ENCODE peak calls at places on chromosomes 11 and 22, in eight cellular contexts. G is esophagus muscularis mucosa, Y is spleen, H is transverse colon, S is H1, U is endothelial cell of umbilical vein, L is HCT116, R is sigmoid colon. T is an unnamed sample.
A peak's percentile ranks its signal among the peaks of the same experiment; 100 is the strongest.

GRCh38 chr22:47134222-47134621 is 371.8 kb downstream of the TBC1D22A start:
- DNase-seq in G (no peak), Y (no peak), H (no peak), S (no peak), U (no peak), L (no peak), R (no peak), T (no peak)

GRCh38 chr11:66975403-66976047 is 421 bp downstream of the C11orf86 start:
- DNase-seq in G (no peak), Y (no peak), H (no peak), S (peak; percentile 55), U (no peak), L (no peak), R (no peak), T (no peak)

GRCh38 chr11:34182425-34182824 is 77.0 kb downstream of the NAT10 start:
- DNase-seq in G (no peak), Y (no peak), H (no peak), S (no peak), U (no peak), L (no peak), R (no peak), T (no peak)

GRCh38 chr22:42976534-42976933 is 38.4 kb downstream of the PACSIN2 start:
- DNase-seq in G (no peak), Y (no peak), H (no peak), S (no peak), U (no peak), L (no peak), R (no peak), T (no peak)

GRCh38 chr11:112724194-112724790 is 236.9 kb upstream of the NCAM1 start:
- DNase-seq in G (peak; percentile 81), Y (no peak), H (no peak), S (no peak), U (no peak), L (no peak), R (no peak), T (peak; percentile 21)

GRCh38 chr11:42972741-42973140 is 339.1 kb upstream of the API5 start:
- DNase-seq in G (no peak), Y (no peak), H (no peak), S (no peak), U (no peak), L (no peak), R (no peak), T (no peak)

GRCh38 chr11:132171031-132171430 is 800.6 kb downstream of the NTM start:
- DNase-seq in G (no peak), Y (no peak), H (no peak), S (no peak), U (no peak), L (no peak), R (no peak), T (no peak)

GRCh38 chr11:10973416-10973815 is 115.6 kb upstream of the ZBED5 start:
- DNase-seq in G (no peak), Y (no peak), H (no peak), S (no peak), U (no peak), L (no peak), R (no peak), T (no peak)

GRCh38 chr22:37221424-37222336 is 9.4 kb upstream of the SSTR3 start:
- DNase-seq in G (no peak), Y (peak; percentile 79), H (no peak), S (no peak), U (no peak), L (no peak), R (no peak), T (no peak)

GRCh38 chr22:37218771-37219411 is 6.6 kb upstream of the SSTR3 start:
- DNase-seq in G (no peak), Y (peak; percentile 78), H (peak; percentile 52), S (no peak), U (no peak), L (no peak), R (no peak), T (no peak)

GRCh38 chr22:37219534-37219933 is 7.3 kb upstream of the SSTR3 start:
- DNase-seq in G (no peak), Y (no peak), H (no peak), S (no peak), U (no peak), L (no peak), R (no peak), T (no peak)

GRCh38 chr22:37222440-37222971 is 10.2 kb upstream of the SSTR3 start:
- DNase-seq in G (no peak), Y (peak; percentile 91), H (peak; percentile 28), S (no peak), U (no peak), L (no peak), R (no peak), T (no peak)

GRCh38 chr22:37220543-37220968 is 8.3 kb upstream of the SSTR3 start:
- DNase-seq in G (no peak), Y (no peak), H (no peak), S (no peak), U (no peak), L (no peak), R (no peak), T (no peak)
- TF ChIP-seq POLR2A in G (no peak), Y (no peak), H (no peak), S (no peak), U (no peak), L (no peak), R (no peak), T (no peak)

GRCh38 chr22:49331223-49331815 is 496.4 kb downstream of the BRD1 start:
- DNase-seq in G (no peak), Y (peak; percentile 43), H (peak; percentile 0), S (peak; percentile 22), U (no peak), L (no peak), R (no peak), T (no peak)

GRCh38 chr22:49333206-49333605 is 494.5 kb downstream of the BRD1 start:
- DNase-seq in G (peak; percentile 60), Y (no peak), H (no peak), S (peak; percentile 33), U (no peak), L (no peak), R (peak; percentile 41), T (no peak)

GRCh38 chr22:49332691-49333090 is 495.0 kb downstream of the BRD1 start:
- DNase-seq in G (peak; percentile 66), Y (no peak), H (no peak), S (peak; percentile 23), U (no peak), L (no peak), R (no peak), T (no peak)

GRCh38 chr22:49330421-49331222 is 497.1 kb downstream of the BRD1 start:
- DNase-seq in G (peak; percentile 87), Y (peak; percentile 54), H (peak; percentile 0), S (peak; percentile 26), U (no peak), L (no peak), R (peak; percentile 52), T (no peak)

DNA sequence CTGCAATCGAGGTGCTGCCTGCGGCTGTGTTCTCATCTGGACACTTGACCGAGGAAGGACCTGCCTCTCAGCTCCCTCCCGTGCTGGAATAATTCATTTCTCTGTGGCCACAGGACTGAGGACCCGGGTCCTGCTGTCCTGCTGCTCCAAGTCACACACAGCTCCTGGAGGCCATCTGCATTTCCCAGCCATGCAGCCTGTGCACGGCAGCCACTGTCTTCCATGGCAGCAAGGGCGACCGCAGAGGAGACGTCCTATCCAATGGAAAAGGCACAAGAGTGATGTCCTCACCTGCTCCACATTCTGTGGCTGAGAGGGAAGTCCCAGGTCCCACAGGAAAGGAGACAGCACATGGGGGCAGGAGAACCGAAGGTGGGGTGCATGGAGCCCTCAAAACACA is 495.8 kb downstream of the BRD1 start:
- DNase-seq in G (no peak), Y (peak; percentile 50), H (peak; percentile 3), S (peak; percentile 17), U (no peak), L (no peak), R (no peak), T (no peak)
- TF ChIP-seq POLR2AphosphoS5 in G (no peak), Y (no peak), H (no peak), S (no peak), U (no peak), L (no peak), R (no peak), T (no peak)

GRCh38 chr11:69983571-69983877 is 94.6 kb upstream of the ANO1 start:
- DNase-seq in G (no peak), Y (peak; percentile 54), H (no peak), S (no peak), U (no peak), L (no peak), R (no peak), T (no peak)

GRCh38 chr11:69984457-69985261 is 93.5 kb upstream of the ANO1 start:
- DNase-seq in G (no peak), Y (peak; percentile 50), H (no peak), S (peak; percentile 63), U (no peak), L (no peak), R (no peak), T (no peak)

GRCh38 chr11:69981119-69981770 is 96.9 kb upstream of the ANO1 start:
- DNase-seq in G (no peak), Y (peak; percentile 20), H (no peak), S (no peak), U (no peak), L (no peak), R (no peak), T (no peak)

GRCh38 chr11:69983897-69984438 is 94.1 kb upstream of the ANO1 start:
- DNase-seq in G (no peak), Y (peak; percentile 41), H (no peak), S (no peak), U (no peak), L (no peak), R (no peak), T (no peak)

DNA sequence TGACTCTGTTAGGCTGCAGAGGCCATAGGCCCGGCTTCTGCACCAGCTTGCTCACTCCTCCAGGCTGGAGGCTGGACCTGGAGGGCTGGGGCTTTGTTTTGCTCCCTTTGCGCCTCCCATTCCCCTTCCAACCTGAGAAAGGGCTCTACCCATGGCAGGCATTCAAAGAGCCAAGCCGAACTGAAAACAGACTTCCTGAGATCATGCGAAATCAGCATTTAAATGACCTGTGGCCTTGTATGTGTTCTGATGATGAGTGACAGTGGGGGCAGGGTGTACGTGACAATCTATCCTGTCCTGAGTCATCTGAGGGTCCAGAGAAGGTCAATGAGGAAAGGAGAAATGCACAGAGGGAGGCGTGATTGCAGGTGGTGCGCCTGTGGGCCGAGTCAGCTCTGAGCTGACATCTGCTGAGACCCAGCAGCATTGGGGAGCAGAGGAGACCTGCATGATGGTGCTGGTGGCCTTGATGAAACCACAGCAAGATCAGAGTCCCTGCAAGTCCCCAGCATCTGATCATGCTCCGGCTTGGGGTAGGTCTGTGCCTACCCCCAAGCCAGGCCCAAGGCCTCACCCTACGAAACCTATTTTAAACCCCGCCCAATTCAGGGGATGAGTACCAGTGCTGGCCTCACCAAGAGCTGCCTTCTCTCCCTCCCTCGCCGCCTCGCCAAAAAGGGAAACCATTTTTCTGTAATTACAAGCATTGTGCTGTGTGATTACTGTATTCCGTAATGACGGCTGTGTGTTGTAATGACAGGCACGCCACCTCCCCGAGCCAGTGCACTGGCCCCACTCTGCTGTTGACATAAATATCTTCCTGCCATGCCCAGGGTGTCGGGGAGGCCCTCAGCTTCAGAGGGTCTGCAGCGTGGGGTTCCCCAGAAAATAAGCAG is 95.2 kb upstream of the ANO1 start:
- DNase-seq in G (no peak), Y (peak; percentile 51), H (no peak), S (no peak), U (no peak), L (no peak), R (no peak), T (no peak)
- H3K27me3 ChIP-seq in G (peaks cover 24% of the 10 kb centered on the region), Y (peaks cover 77% of the 10 kb centered on the region), H (peaks cover 67% of the 10 kb centered on the region), S (peaks cover 41% of the 10 kb centered on the region), U (peaks cover 46% of the 10 kb centered on the region), L (no peaks in the 10 kb centered on the region), R (peaks cover 89% of the 10 kb centered on the region), T (peaks cover 27% of the 10 kb centered on the region)

DNA sequence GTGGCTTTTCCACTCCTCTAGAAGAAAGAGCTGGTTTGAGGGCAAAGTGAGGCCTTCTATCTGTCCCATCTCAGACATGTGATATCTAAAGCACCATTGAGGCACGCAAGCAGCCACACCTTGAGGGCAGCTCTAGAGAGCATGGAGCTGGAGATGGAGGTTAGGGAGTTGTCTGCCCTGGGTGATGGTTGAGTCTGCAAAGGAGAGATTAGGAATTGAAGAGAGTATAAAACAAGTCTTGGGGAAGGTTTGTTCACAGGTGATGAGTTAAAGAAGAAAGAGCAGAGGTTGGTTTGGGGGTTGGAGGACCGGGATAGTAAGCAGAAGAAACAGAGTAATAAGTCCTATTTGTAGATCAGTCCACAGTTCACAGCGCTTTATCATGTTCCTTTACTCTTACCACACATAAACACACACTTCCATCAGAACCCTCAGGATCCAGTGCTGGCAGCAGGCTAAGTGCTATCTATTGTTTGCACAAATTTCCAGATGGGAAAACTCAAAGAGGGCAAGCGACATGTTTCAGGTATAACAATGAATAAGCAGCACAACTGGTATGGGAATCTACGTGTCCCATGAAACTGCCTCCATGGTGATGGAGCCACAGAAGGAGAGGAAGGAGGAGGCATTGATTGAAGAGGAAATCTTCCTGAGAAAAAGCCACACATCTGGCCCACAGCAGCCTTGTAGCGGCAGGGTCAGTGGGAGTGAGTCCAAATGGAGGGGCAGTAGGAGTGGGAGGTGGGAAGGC is 65.8 kb downstream of the RASSF10 start:
- DNase-seq in G (peak; percentile 83), Y (no peak), H (no peak), S (no peak), U (no peak), L (no peak), R (no peak), T (no peak)
- TF ChIP-seq POLR2A in G (no peak), Y (no peak), H (no peak), S (no peak), U (no peak), L (no peak), R (no peak), T (no peak)